ENCODE peak calls at places on chromosome 5, in six cellular contexts. E is HepG2, K is H1, F is GM12892, W is GM12878, T is K562. P is an unnamed sample.

GRCh38 chr5:126544087-126544740 is 50.8 kb downstream of the ALDH7A1 start:
- DNase-seq in E (peak), T (peak), W (no peak), F (peak), K (peak), P (peak)

GRCh38 chr5:124456244-124456643 is 290.2 kb downstream of the ZNF608 start:
- DNase-seq in W (no peak), E (no peak), F (no peak), K (no peak), T (no peak), P (no peak)

GRCh38 chr5:132770476-132771159 is 6.4 kb downstream of the SEPTIN8 start:
- DNase-seq in T (no peak), W (no peak), F (no peak), E (no peak), K (no peak), P (no peak)

GRCh38 chr5:111550282-111551020 is 38.1 kb upstream of the STARD4 start:
- DNase-seq in K (peak), W (peak), T (peak), F (peak), E (peak), P (peak)

GRCh38 chr5:45385321-45386058 is 310.7 kb downstream of the HCN1 start:
- DNase-seq in K (no peak), F (no peak), T (no peak), W (no peak), E (no peak), P (no peak)

GRCh38 chr5:176994460-176995121 is 12.0 kb downstream of the UIMC1 start:
- DNase-seq in F (peak), T (peak), W (peak), E (peak), K (no peak), P (peak)

GRCh38 chr5:2007906-2008437 is 125.2 kb upstream of the IRX4 start:
- DNase-seq in E (no peak), W (no peak), K (peak), T (no peak), F (no peak), P (no peak)

GRCh38 chr5:132372542-132372941 is 3.0 kb downstream of the SLC22A5 start:
- DNase-seq in E (no peak), W (no peak), F (no peak), K (no peak), T (no peak), P (no peak)

GRCh38 chr5:135027318-135027698 is 6.7 kb downstream of the PITX1 start:
- DNase-seq in T (no peak), E (no peak), W (no peak), K (peak), F (no peak), P (no peak)

GRCh38 chr5:22892441-22892840 is 39.3 kb upstream of the CDH12 start:
- DNase-seq in W (no peak), E (no peak), K (no peak), T (no peak), F (no peak), P (no peak)
- TF ChIP-seq POLR2AphosphoS5 in W (no peak), E (no peak), K (no peak), T (no peak), F (no peak), P (no peak)

GRCh38 chr5:71925608-71926091 is 181.6 kb upstream of the MAP1B start:
- DNase-seq in T (no peak), E (no peak), F (no peak), K (no peak), W (no peak), P (no peak)

GRCh38 chr5:71922584-71923106 is 184.6 kb upstream of the MAP1B start:
- DNase-seq in E (peak), F (no peak), T (no peak), W (no peak), K (no peak), P (no peak)

GRCh38 chr5:71924325-71924724 is 182.9 kb upstream of the MAP1B start:
- DNase-seq in T (no peak), E (no peak), K (no peak), F (no peak), W (no peak), P (no peak)

GRCh38 chr5:71923755-71924154 is 183.5 kb upstream of the MAP1B start:
- DNase-seq in W (no peak), E (no peak), K (no peak), F (no peak), T (no peak), P (no peak)

GRCh38 chr5:71924980-71925379 is 182.3 kb upstream of the MAP1B start:
- DNase-seq in K (no peak), E (no peak), W (no peak), F (no peak), T (no peak), P (no peak)
- TF ChIP-seq TAF1 in K (no peak), E (no peak), W (no peak), F (no peak), T (no peak), P (no peak)

GRCh38 chr5:142770650-142771609 is 753 bp downstream of the ARHGAP26 start:
- DNase-seq in F (peak), E (peak), W (no peak), K (peak), T (peak), P (peak)

GRCh38 chr5:142767925-142768324 is 2.3 kb upstream of the ARHGAP26 start:
- DNase-seq in T (no peak), W (no peak), E (no peak), K (no peak), F (no peak), P (no peak)

GRCh38 chr5:142769251-142769792 is 855 bp upstream of the ARHGAP26 start:
- DNase-seq in F (no peak), W (no peak), T (no peak), K (no peak), E (no peak), P (peak)

GRCh38 chr5:142772766-142773293 is 2.7 kb downstream of the ARHGAP26 start:
- DNase-seq in F (no peak), W (no peak), E (no peak), T (no peak), K (no peak), P (no peak)

DNA sequence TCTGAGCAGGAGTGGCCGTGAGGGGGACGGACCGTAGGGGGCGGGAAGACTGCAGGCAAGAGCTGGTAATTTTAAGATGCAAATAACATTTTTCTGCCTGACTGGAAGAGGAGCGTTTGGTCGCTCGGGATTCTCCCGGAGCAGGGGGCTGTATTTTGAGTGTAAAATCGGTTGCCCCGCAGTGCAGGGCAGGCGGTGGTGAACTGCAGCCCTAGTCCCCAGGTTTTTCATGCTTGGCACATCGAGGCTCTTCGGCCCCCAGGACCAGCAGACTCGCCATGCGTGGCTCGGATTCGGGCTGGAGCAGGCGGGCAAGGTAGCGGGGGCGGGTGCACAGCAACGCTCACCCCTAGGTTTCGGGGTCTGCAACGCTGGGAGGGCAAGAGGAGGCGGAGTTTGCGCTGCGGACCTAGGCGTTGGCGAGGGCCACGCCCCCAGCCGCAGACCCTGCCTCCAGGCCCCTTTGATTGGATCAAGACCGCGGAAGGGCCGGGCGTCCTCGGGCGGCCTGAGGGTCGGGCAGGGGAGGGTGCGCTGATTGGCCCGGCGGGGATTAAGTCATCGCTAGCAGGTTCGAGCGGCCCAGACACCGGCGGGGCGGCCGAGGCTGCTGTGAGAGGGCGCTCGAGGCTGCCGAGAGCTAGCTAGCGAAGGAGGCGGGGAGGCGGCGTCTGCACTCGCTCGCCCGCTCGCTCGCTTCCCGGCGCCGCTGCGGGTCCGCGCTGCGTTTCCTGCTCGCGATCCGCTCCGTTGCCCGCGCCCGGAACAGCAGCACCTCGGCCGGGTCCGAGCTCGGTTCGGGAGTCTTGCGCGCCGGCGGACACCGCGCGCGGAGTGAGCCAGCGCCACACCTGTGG is at the start of gene ARHGAP26:
- DNase-seq in F (peak), K (peak), E (peak), T (peak), W (peak), P (peak)
- TF ChIP-seq POLR2A in F (no peak), K (peak), E (peak), T (no peak), W (peak), P (no peak)

DNA sequence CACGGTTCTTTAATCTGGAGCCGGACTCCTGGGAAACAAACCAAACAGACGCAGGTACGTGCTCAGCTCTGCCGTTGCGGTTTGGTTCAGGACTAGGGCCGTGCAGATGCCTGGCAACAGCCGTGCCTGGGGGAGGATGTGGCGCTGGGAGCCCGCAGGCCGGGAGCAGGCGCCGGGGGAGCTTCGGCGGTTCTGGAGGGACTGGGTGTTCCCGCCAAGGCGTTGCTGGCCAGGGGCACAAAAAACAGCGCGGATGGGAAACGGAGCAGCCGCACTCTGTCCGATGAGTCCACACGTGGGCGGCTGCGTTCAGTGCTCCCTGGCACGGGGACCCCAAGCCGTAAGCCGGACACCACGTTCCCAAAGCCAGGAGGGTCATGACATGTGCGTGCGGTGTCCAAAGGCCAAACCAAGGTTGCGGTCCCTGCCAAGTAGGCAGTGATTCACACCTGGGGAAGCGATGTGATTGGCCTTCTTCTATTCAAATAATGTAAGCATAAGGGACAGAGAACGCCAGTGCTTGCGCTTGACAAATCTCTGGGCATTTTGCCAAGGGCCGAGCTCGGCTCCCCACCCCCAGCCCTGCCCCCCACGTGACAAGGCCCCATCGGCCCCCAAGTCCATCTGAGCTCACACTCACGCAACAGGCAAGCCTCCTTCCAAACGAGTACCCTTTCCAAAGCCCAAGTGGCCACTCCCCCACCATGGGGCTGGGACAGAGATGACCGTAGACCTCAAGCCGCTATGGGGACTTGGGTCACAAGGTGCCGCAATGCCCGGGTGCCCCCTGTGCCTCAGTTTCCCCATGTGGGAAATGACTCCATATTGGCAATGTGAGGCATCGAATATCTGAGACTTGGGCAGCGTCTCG is 49.7 kb upstream of the NKD2 start:
- DNase-seq in F (no peak), E (peak), T (peak), W (no peak), K (no peak), P (no peak)
- TF ChIP-seq POLR2AphosphoS5 in F (no peak), E (no peak), T (no peak), W (no peak), K (no peak), P (no peak)

GRCh38 chr5:113448224-113448623 is 13.4 kb upstream of the TSSK1B start:
- DNase-seq in K (no peak), W (no peak), F (no peak), E (no peak), T (no peak), P (no peak)

GRCh38 chr5:113447651-113448050 is 12.9 kb upstream of the TSSK1B start:
- DNase-seq in E (peak), T (peak), F (no peak), K (no peak), W (no peak), P (no peak)

GRCh38 chr5:113450366-113451328 is 15.9 kb upstream of the TSSK1B start:
- DNase-seq in K (no peak), E (no peak), W (no peak), F (no peak), T (no peak), P (no peak)

GRCh38 chr5:113452941-113453340 is 18.2 kb upstream of the TSSK1B start:
- DNase-seq in E (no peak), F (no peak), W (no peak), T (no peak), K (no peak), P (no peak)

GRCh38 chr5:113451797-113452196 is 17.0 kb upstream of the TSSK1B start:
- DNase-seq in K (no peak), F (no peak), E (no peak), W (no peak), T (no peak), P (no peak)
- TF ChIP-seq TAF1 in K (no peak), F (no peak), E (no peak), W (no peak), T (no peak), P (no peak)

GRCh38 chr5:34474573-34475021 is 181.5 kb upstream of the RAI14 start:
- DNase-seq in W (no peak), K (no peak), F (no peak), E (peak), T (peak), P (no peak)
- TF ChIP-seq POLR2A in W (no peak), K (no peak), F (no peak), E (no peak), T (no peak), P (no peak)

P was measured in GM12891.